ENCODE peak calls at places on chromosome 14, in seven cellular contexts. Q is pancreas, Y is Peyer's patch, G is left ventricle myocardium inferior, N is A549, T is psoas muscle, K is IMR-90. H is an unnamed sample.

GRCh38 chr14:72172597-72172996 is 240.4 kb downstream of the RGS6 start:
- DNase-seq in Q (no peak), G (no peak), N (no peak), T (no peak), K (no peak), Y (no peak), H (no peak)

GRCh38 chr14:104158827-104159798 is 20.7 kb downstream of the KIF26A start:
- DNase-seq in N (no peak), Q (no peak), Y (no peak), T (no peak), K (no peak), G (peak), H (no peak)

GRCh38 chr14:105944632-105945610 is 418.5 kb downstream of the TMEM121 start:
- DNase-seq in G (peak), Q (peak), T (peak), Y (peak), N (peak), K (no peak), H (no peak)

GRCh38 chr14:98741523-98741922 is 530.5 kb downstream of the BCL11B start:
- DNase-seq in T (no peak), G (no peak), K (no peak), Q (no peak), Y (no peak), N (no peak), H (no peak)

GRCh38 chr14:33534636-33535035 is 416.2 kb downstream of the EGLN3 start:
- DNase-seq in Q (no peak), K (no peak), T (no peak), Y (no peak), N (no peak), G (no peak), H (no peak)

GRCh38 chr14:105163040-105163742 is 5.4 kb downstream of the JAG2 start:
- DNase-seq in Y (no peak), N (no peak), G (no peak), Q (no peak), K (no peak), T (no peak), H (no peak)

GRCh38 chr14:89856871-89857345 is 97.6 kb downstream of the EFCAB11 start:
- DNase-seq in N (no peak), T (no peak), G (no peak), K (peak), Q (no peak), Y (no peak), H (peak)

GRCh38 chr14:29216316-29216715 is 449.7 kb downstream of the FOXG1 start:
- DNase-seq in T (no peak), K (no peak), G (no peak), N (no peak), Q (no peak), Y (no peak), H (no peak)

GRCh38 chr14:96056509-96057422 is 17.6 kb downstream of the C14orf132 start:
- DNase-seq in G (no peak), N (no peak), K (no peak), Q (no peak), Y (peak), T (no peak), H (peak)

GRCh38 chr14:92973265-92973797 is 50.4 kb downstream of the CHGA start:
- DNase-seq in T (peak), K (peak), G (peak), N (no peak), Y (peak), Q (peak), H (peak)

GRCh38 chr14:92546347-92547053 is 32.9 kb downstream of the RIN3 start:
- DNase-seq in K (peak), Y (no peak), N (peak), G (no peak), Q (no peak), T (no peak), H (no peak)

GRCh38 chr14:92993302-92993701 is 70.4 kb downstream of the CHGA start:
- DNase-seq in Y (no peak), T (no peak), Q (peak), N (no peak), K (no peak), G (peak), H (no peak)

GRCh38 chr14:97994020-97994531 is 1196.9 kb downstream of the VRK1 start:
- DNase-seq in K (no peak), G (no peak), T (no peak), N (no peak), Y (peak), Q (no peak), H (no peak)

GRCh38 chr14:71416392-71416791 is 509.1 kb downstream of the PCNX1 start:
- DNase-seq in Y (no peak), N (no peak), G (no peak), T (no peak), Q (no peak), K (peak), H (peak)

GRCh38 chr14:60008042-60008441 is 83.7 kb upstream of the PCNX4 start:
- DNase-seq in N (no peak), G (no peak), K (no peak), Y (no peak), Q (no peak), T (no peak), H (peak)

GRCh38 chr14:61678966-61679365 is 16.3 kb upstream of the HIF1A start:
- DNase-seq in N (no peak), T (no peak), Y (no peak), G (no peak), Q (no peak), K (no peak), H (no peak)

GRCh38 chr14:72616294-72616693 is 277.6 kb downstream of the DPF3 start:
- DNase-seq in Y (no peak), G (no peak), K (peak), T (no peak), N (no peak), Q (no peak), H (no peak)

GRCh38 chr14:105392161-105393090 is 5.9 kb upstream of the TEX22 start:
- DNase-seq in Y (no peak), N (no peak), K (no peak), Q (peak), G (no peak), T (no peak), H (no peak)

GRCh38 chr14:39558525-39558924 is 126.3 kb upstream of the FBXO33 start:
- DNase-seq in T (no peak), K (no peak), Y (no peak), Q (no peak), G (no peak), N (no peak), H (no peak)

GRCh38 chr14:25680934-25681333 is 631.0 kb upstream of the STXBP6 start:
- DNase-seq in Q (no peak), N (no peak), T (peak), Y (no peak), K (no peak), G (no peak), H (no peak)

GRCh38 chr14:61418749-61419148 is 97.4 kb downstream of the PRKCH start:
- DNase-seq in K (no peak), G (no peak), Y (no peak), T (no peak), Q (no peak), N (no peak), H (no peak)

GRCh38 chr14:105083926-105084685 is 18.9 kb upstream of the GPR132 start:
- DNase-seq in G (no peak), Q (no peak), N (no peak), Y (peak), T (no peak), K (no peak), H (no peak)

GRCh38 chr14:92039073-92039719 is 663 bp downstream of the TRIP11 start:
- DNase-seq in K (peak), T (peak), G (no peak), N (peak), Q (no peak), Y (no peak), H (peak)

GRCh38 chr14:104813286-104813685 is 12.4 kb downstream of the ZBTB42 start:
- DNase-seq in G (no peak), N (no peak), Y (no peak), Q (no peak), K (no peak), T (no peak), H (no peak)

GRCh38 chr14:54790092-54790491 is 112.5 kb downstream of the GCH1 start:
- DNase-seq in G (no peak), T (no peak), Y (no peak), N (no peak), Q (no peak), K (no peak), H (no peak)

GRCh38 chr14:37968664-37969225 is 239.0 kb upstream of the SSTR1 start:
- DNase-seq in T (no peak), Y (no peak), K (no peak), Q (no peak), N (no peak), G (no peak), H (no peak)

DNA sequence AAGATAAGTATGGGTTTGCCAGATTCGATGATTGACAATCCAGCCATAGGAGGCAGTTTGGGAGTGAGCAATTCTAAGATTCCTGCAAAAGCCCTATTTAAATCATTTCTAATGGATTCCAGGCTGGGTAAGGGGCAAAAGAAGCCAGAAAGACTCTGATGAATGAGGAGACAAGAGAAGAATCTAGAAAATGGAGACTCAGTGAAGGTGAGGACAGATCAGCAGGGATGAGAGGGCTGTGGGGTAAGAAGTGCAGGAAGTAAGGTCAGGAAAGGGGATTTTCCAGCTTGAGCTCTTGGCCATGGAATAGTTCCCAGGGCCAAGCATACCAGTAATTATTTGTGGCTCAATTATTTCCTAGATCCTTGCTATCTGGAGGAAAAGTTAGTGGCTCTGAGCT is 87.3 kb downstream of the TMX1 start:
- DNase-seq in N (no peak), G (no peak), Q (no peak), T (no peak), K (peak), Y (no peak), H (peak)
- H3K4me3 ChIP-seq in N (no peak), G (no peak), Q (no peak), T (no peak), K (no peak), Y (no peak), H (no peak)

GRCh38 chr14:94631050-94631449 is 18.9 kb downstream of the SERPINA3 start:
- DNase-seq in T (no peak), Y (no peak), K (no peak), Q (no peak), G (no peak), N (no peak), H (no peak)
- TF ChIP-seq CTCF in T (no peak), Y (no peak), K (no peak), Q (no peak), G (no peak), N (no peak), H (no peak)

GRCh38 chr14:52248057-52248456 is 19.4 kb upstream of the PTGDR start:
- DNase-seq in K (no peak), Y (no peak), T (no peak), G (no peak), N (no peak), Q (no peak), H (no peak)

GRCh38 chr14:52251724-52252123 is 15.8 kb upstream of the PTGDR start:
- DNase-seq in Q (no peak), K (no peak), G (no peak), Y (no peak), N (no peak), T (no peak), H (no peak)

GRCh38 chr14:52254086-52254485 is 13.4 kb upstream of the PTGDR start:
- DNase-seq in T (no peak), K (no peak), Y (no peak), N (no peak), G (no peak), Q (no peak), H (no peak)

GRCh38 chr14:52258783-52259182 is 8.7 kb upstream of the PTGDR start:
- DNase-seq in Q (no peak), G (no peak), T (no peak), Y (no peak), K (no peak), N (no peak), H (no peak)

DNA sequence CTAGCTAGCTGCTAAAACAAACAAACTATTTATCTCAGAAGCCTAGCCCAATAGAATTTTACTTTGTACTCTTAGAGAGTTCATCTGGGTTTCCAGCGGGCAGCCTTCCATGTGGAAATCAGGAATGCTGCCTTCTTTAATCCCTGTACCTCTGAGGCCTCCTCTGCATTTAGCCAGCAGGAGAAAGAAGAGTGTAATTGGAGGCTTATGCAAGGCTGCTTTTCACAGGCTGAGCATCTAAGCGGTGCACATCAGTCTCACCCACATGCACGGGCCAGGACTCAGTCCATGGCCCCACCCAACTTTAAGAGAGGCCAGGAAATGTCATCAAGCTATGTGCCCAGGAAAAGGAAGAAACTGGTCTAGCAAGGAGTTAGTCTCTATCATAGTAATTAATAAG is 14.0 kb upstream of the PTGDR start:
- DNase-seq in T (no peak), Q (no peak), Y (no peak), K (peak), N (no peak), G (no peak), H (peak)
- H3K4me3 ChIP-seq in T (no peak), Q (no peak), Y (no peak), K (no peak), N (no peak), G (no peak), H (no peak)

GRCh38 chr14:57375156-57375555 is 15.2 kb upstream of the NAA30 start:
- DNase-seq in T (no peak), Y (no peak), N (no peak), Q (no peak), K (no peak), G (no peak), H (no peak)

GRCh38 chr14:57380935-57381334 is 9.5 kb upstream of the NAA30 start:
- DNase-seq in G (no peak), Q (no peak), N (no peak), K (no peak), T (no peak), Y (no peak), H (peak)

GRCh38 chr14:57383125-57383524 is 7.3 kb upstream of the NAA30 start:
- DNase-seq in Q (no peak), G (no peak), T (no peak), N (no peak), K (no peak), Y (no peak), H (no peak)

GRCh38 chr14:57382283-57382682 is 8.1 kb upstream of the NAA30 start:
- DNase-seq in Y (no peak), G (no peak), K (peak), T (no peak), N (no peak), Q (no peak), H (peak)

DNA sequence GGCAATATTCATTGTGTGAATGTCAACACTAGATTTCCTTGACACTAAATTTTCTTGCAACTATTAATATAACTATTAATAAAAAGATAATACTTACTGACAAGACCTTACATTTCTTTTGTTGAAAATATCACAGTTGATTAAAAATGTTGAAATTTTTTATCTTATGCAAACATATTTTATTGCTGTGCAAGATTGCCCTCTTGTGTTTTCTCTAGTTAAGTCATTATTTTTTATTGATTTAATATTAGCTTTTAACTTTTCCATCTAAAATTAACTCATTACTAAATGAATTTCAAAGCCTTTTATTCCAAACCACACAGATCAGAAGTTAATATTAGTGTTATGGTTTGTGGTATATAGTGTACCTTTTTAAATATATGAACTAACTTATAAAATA is 11.7 kb upstream of the NAA30 start:
- DNase-seq in T (no peak), K (peak), N (no peak), G (no peak), Y (no peak), Q (no peak), H (no peak)
- TF ChIP-seq CTCF in T (no peak), K (peak), N (peak), G (no peak), Y (no peak), Q (no peak), H (no peak)

GRCh38 chr14:53110103-53110502 is 43.0 kb downstream of the DDHD1 start:
- DNase-seq in Q (no peak), T (no peak), K (no peak), G (no peak), N (no peak), Y (no peak), H (no peak)
- H3K4me3 ChIP-seq in Q (no peak), T (no peak), K (no peak), G (no peak), N (no peak), Y (no peak), H (no peak)

DNA sequence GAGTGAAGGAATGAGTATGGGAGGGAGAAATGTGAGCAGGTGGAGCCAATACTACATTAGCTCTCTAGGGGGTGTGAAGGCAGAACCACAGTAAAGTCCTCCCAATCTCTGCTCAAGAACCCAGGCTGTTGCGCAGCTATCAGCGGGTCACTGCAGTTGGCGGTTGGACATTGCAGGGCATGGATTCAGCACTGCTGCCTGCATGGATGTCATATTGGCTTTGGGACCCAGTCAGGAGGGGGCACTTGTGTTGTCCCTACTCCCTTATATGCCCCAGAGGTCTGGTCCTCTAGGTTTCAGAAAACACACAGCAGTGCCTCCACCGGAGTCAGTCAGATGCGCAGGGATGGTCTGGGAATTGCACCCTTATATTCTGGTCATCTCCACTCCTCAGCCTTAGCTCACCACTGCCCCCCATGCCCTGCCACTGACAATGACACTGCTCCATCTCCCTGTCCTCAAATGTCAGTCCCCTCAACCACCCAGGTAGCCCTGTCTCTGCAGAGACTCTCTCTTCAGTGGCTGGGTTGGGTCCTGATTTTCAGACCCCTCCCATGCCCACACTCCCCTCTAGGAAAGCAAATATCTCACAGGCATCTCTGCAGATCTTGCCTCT is 9.6 kb downstream of the ZDHHC22 start:
- DNase-seq in N (no peak), Q (no peak), T (no peak), K (no peak), Y (peak), G (no peak), H (no peak)
- TF ChIP-seq CTCF in N (no peak), Q (no peak), T (no peak), K (no peak), Y (no peak), G (no peak), H (peak)

DNA sequence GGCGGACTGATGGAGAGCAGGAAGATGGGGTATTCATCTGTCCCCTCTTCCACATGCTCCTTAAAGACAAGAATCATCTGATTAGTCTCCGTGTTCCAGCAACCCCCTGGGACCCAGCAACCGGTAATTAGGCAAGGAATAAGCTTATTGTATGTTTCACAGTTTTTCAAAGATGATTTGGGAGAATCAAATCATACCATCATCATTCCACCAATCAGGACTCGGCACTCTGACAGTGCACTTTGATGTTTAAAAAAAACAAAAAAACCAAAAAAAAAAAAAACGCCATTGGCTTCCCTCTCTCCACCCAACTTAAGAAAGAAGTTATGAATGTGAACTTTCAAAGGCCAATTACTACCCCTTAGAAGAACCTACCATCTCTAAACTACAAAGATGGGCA is 1.3 kb upstream of the DYNC1H1 start:
- DNase-seq in T (no peak), Y (no peak), G (no peak), K (no peak), N (no peak), Q (no peak), H (no peak)
- H3K4me3 ChIP-seq in T (no peak), Y (no peak), G (no peak), K (no peak), N (no peak), Q (no peak), H (no peak)

GRCh38 chr14:66745078-66745477 is 237.1 kb downstream of the GPHN start:
- DNase-seq in Y (no peak), K (no peak), T (no peak), Q (no peak), G (no peak), N (no peak), H (no peak)

GRCh38 chr14:66752109-66752508 is 244.2 kb downstream of the GPHN start:
- DNase-seq in G (no peak), Q (no peak), Y (no peak), T (no peak), K (no peak), N (no peak), H (no peak)

DNA sequence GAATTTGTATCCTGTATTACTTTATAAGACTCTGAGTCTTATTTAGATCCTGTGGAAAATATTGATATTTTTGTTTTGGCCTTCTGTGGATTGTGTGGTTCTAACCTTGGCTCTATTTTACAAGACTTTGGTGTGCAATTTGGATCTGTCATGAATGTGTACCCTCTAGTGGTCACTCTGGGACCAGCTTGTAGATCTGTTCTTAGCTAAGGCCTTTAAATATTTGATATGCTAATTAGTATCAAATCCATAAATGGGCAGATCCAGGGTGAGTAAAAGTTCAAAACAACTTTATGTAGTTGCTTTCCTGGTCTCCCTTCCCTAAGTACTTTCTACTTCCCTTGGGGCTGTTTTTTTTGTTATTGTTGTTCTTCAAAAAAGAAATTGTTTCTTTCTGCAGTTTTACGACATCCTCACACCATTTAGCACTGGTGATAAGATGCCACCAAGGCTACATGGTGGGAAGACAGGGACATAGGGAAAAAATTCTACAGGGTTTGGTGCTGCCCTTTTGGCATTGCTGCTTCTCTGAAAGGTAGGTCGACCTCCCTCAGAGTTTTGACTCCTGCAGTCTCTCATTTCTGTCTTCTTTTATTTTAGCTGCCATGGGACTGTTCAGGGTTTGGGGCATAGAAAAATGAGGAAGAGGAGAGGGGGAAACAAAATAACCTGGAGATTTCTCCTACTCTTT is 238.5 kb downstream of the GPHN start:
- DNase-seq in Q (no peak), G (no peak), K (peak), N (peak), Y (no peak), T (no peak), H (peak)
- TF ChIP-seq CTCF in Q (no peak), G (peak), K (peak), N (peak), Y (no peak), T (peak), H (peak)

GRCh38 chr14:24189059-24189375 is 401 bp upstream of the IPO4 start:
- DNase-seq in N (no peak), K (no peak), Q (no peak), Y (no peak), T (no peak), G (no peak), H (no peak)
- H3K4me3 ChIP-seq in N (peak), K (no peak), Q (no peak), Y (no peak), T (peak), G (peak), H (peak)

H was measured in epithelial cell of esophagus.